ENCODE peak calls at places on chromosomes 16 and 17, in four cellular contexts. One of them, this sample, is unnamed. For H3K36me3, the result is how much of the 10 kb centered on the place peaks cover.

GRCh38 chr16:85326113-85326793 is 214.0 kb upstream of the CIBAR2 start:
- DNase-seq in ovary: no peak
- DNase-seq in endothelial cell of umbilical vein: no peak
- DNase-seq in BJ: no peak
- DNase-seq in this sample: no peak

GRCh38 chr17:28370035-28370743 is at the start of gene VTN:
- DNase-seq in ovary: no peak
- DNase-seq in endothelial cell of umbilical vein: peak
- DNase-seq in BJ: no peak
- DNase-seq in this sample: no peak

GRCh38 chr17:15744885-15745284 is 12.8 kb downstream of the TBC1D26 start:
- DNase-seq in ovary: no peak
- DNase-seq in endothelial cell of umbilical vein: no peak
- DNase-seq in BJ: no peak
- DNase-seq in this sample: no peak

GRCh38 chr16:84058211-84058610 is 15.6 kb upstream of the SLC38A8 start:
- DNase-seq in ovary: no peak
- DNase-seq in endothelial cell of umbilical vein: no peak
- DNase-seq in BJ: no peak
- DNase-seq in this sample: no peak

GRCh38 chr17:51289776-51290175 is 29.4 kb downstream of the UTP18 start:
- DNase-seq in ovary: no peak
- DNase-seq in endothelial cell of umbilical vein: no peak
- DNase-seq in BJ: no peak
- DNase-seq in this sample: no peak

GRCh38 chr16:4945560-4946502 is 8.9 kb upstream of the PPL start:
- DNase-seq in ovary: peak
- DNase-seq in endothelial cell of umbilical vein: no peak
- DNase-seq in BJ: no peak
- DNase-seq in this sample: no peak

GRCh38 chr16:68235882-68236803 is at the start of gene ESRP2:
- DNase-seq in ovary: peak
- DNase-seq in endothelial cell of umbilical vein: no peak
- DNase-seq in BJ: no peak
- DNase-seq in this sample: no peak

GRCh38 chr16:88971371-88972097 is 5.5 kb downstream of the CBFA2T3 start:
- DNase-seq in ovary: no peak
- DNase-seq in endothelial cell of umbilical vein: no peak
- DNase-seq in BJ: no peak
- DNase-seq in this sample: no peak

GRCh38 chr17:9226794-9227135 is 205.5 kb downstream of the NTN1 start:
- DNase-seq in ovary: no peak
- DNase-seq in endothelial cell of umbilical vein: no peak
- DNase-seq in BJ: no peak
- DNase-seq in this sample: no peak

GRCh38 chr17:74642995-74643394 is 19.5 kb upstream of the CD300E start:
- DNase-seq in ovary: no peak
- DNase-seq in endothelial cell of umbilical vein: no peak
- DNase-seq in BJ: no peak
- DNase-seq in this sample: no peak

GRCh38 chr16:58970775-58971174 is 236.7 kb upstream of the GOT2 start:
- DNase-seq in ovary: no peak
- DNase-seq in endothelial cell of umbilical vein: no peak
- DNase-seq in BJ: peak
- DNase-seq in this sample: no peak

GRCh38 chr17:48444531-48445247 is 14.7 kb upstream of the SKAP1 start:
- DNase-seq in ovary: no peak
- DNase-seq in endothelial cell of umbilical vein: no peak
- DNase-seq in BJ: no peak
- DNase-seq in this sample: no peak

GRCh38 chr17:17381438-17382059 is 78.4 kb downstream of the NT5M start:
- DNase-seq in ovary: no peak
- DNase-seq in endothelial cell of umbilical vein: no peak
- DNase-seq in BJ: no peak
- DNase-seq in this sample: no peak

GRCh38 chr16:78628526-78628925 is 529.1 kb downstream of the WWOX start:
- DNase-seq in ovary: no peak
- DNase-seq in endothelial cell of umbilical vein: no peak
- DNase-seq in BJ: no peak
- DNase-seq in this sample: peak

GRCh38 chr16:58510097-58510775 is 5.1 kb upstream of the SETD6 start:
- DNase-seq in ovary: no peak
- DNase-seq in endothelial cell of umbilical vein: no peak
- DNase-seq in BJ: no peak
- DNase-seq in this sample: no peak

GRCh38 chr16:1019234-1019933 is 37.8 kb downstream of the SOX8 start:
- DNase-seq in ovary: no peak
- DNase-seq in endothelial cell of umbilical vein: no peak
- DNase-seq in BJ: peak
- DNase-seq in this sample: peak

GRCh38 chr17:63984651-63985386 is 12.1 kb upstream of the SCN4A start:
- DNase-seq in ovary: peak
- DNase-seq in endothelial cell of umbilical vein: peak
- DNase-seq in BJ: peak
- DNase-seq in this sample: peak

GRCh38 chr16:74724820-74725549 is 24.3 kb upstream of the MLKL start:
- DNase-seq in ovary: no peak
- DNase-seq in endothelial cell of umbilical vein: no peak
- DNase-seq in BJ: peak
- DNase-seq in this sample: peak

GRCh38 chr16:55436587-55436986 is 42.4 kb upstream of the MMP2 start:
- DNase-seq in ovary: no peak
- DNase-seq in endothelial cell of umbilical vein: no peak
- DNase-seq in BJ: no peak
- DNase-seq in this sample: no peak

GRCh38 chr17:7021993-7022778 is 664 bp upstream of the BCL6B start:
- DNase-seq in ovary: peak
- DNase-seq in endothelial cell of umbilical vein: peak
- DNase-seq in BJ: no peak
- DNase-seq in this sample: peak

GRCh38 chr17:2191785-2192184 is 111.8 kb downstream of the SMG6 start:
- DNase-seq in ovary: no peak
- DNase-seq in endothelial cell of umbilical vein: peak
- DNase-seq in BJ: no peak
- DNase-seq in this sample: no peak

GRCh38 chr17:73731733-73732132 is 87.5 kb upstream of the SDK2 start:
- DNase-seq in ovary: no peak
- DNase-seq in endothelial cell of umbilical vein: no peak
- DNase-seq in BJ: no peak
- DNase-seq in this sample: no peak

GRCh38 chr16:4535627-4536108 is 2.9 kb downstream of the CDIP1 start:
- DNase-seq in ovary: no peak
- DNase-seq in endothelial cell of umbilical vein: no peak
- DNase-seq in BJ: no peak
- DNase-seq in this sample: no peak

GRCh38 chr17:5911919-5912318 is 158.3 kb upstream of the WSCD1 start:
- DNase-seq in ovary: no peak
- DNase-seq in endothelial cell of umbilical vein: no peak
- DNase-seq in BJ: no peak
- DNase-seq in this sample: no peak

GRCh38 chr17:50350733-50351132 is 4.8 kb downstream of the XYLT2 start:
- DNase-seq in ovary: no peak
- DNase-seq in endothelial cell of umbilical vein: no peak
- DNase-seq in BJ: no peak
- DNase-seq in this sample: no peak

GRCh38 chr17:35788504-35788998 is 6.9 kb downstream of the MMP28 start:
- DNase-seq in ovary: no peak
- DNase-seq in endothelial cell of umbilical vein: no peak
- DNase-seq in BJ: peak
- DNase-seq in this sample: peak

GRCh38 chr17:31408586-31408985 is 17.1 kb downstream of the RAB11FIP4 start:
- DNase-seq in ovary: no peak
- DNase-seq in endothelial cell of umbilical vein: no peak
- DNase-seq in BJ: no peak
- DNase-seq in this sample: no peak

GRCh38 chr16:59412275-59412841 is 678.2 kb upstream of the GOT2 start:
- DNase-seq in ovary: no peak
- DNase-seq in endothelial cell of umbilical vein: peak
- DNase-seq in BJ: no peak
- DNase-seq in this sample: peak

GRCh38 chr17:40326832-40327199 is 17.8 kb downstream of the RARA start:
- DNase-seq in ovary: no peak
- DNase-seq in endothelial cell of umbilical vein: no peak
- DNase-seq in BJ: no peak
- DNase-seq in this sample: no peak

GRCh38 chr17:57628421-57628820 is 116.7 kb downstream of the CCDC182 start:
- DNase-seq in ovary: no peak
- DNase-seq in endothelial cell of umbilical vein: no peak
- DNase-seq in BJ: no peak
- DNase-seq in this sample: no peak

GRCh38 chr17:57630736-57631135 is 114.4 kb downstream of the CCDC182 start:
- DNase-seq in ovary: no peak
- DNase-seq in endothelial cell of umbilical vein: no peak
- DNase-seq in BJ: no peak
- DNase-seq in this sample: no peak

GRCh38 chr17:57627591-57627990 is 117.5 kb downstream of the CCDC182 start:
- DNase-seq in ovary: no peak
- DNase-seq in endothelial cell of umbilical vein: no peak
- DNase-seq in BJ: no peak
- DNase-seq in this sample: no peak

GRCh38 chr17:57629886-57630285 is 115.2 kb downstream of the CCDC182 start:
- DNase-seq in ovary: no peak
- DNase-seq in endothelial cell of umbilical vein: no peak
- DNase-seq in BJ: no peak
- DNase-seq in this sample: no peak

DNA sequence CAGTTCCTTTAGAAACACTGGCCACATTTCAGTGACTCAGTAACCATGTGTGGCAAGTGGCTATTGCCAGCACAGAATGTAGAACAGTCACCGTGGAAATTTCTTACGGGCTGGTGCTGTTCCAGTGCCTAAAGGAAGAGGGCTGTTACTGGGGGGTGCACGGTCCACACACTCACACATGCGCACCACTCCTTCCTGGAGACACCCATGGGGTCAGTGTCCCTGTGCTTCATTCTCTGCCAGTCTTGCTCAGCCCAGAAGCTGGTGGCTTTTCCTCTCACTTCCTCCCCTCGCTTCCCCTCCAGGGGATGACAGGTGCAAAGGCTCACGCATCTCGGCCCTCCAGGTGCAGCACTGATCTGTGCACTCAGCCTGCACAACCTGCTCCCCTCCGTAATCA is 115.6 kb downstream of the CCDC182 start:
- DNase-seq in ovary: no peak
- DNase-seq in endothelial cell of umbilical vein: no peak
- DNase-seq in BJ: no peak
- DNase-seq in this sample: no peak
- H3K4me3 ChIP-seq in ovary: no peak
- H3K4me3 ChIP-seq in endothelial cell of umbilical vein: no peak
- H3K4me3 ChIP-seq in BJ: no peak
- H3K4me3 ChIP-seq in this sample: no peak

GRCh38 chr17:78995022-78995760 is 14.4 kb downstream of the CANT1 start:
- DNase-seq in ovary: peak
- DNase-seq in endothelial cell of umbilical vein: no peak
- DNase-seq in BJ: no peak
- DNase-seq in this sample: no peak
- H3K36me3 ChIP-seq in ovary: under half
- H3K36me3 ChIP-seq in endothelial cell of umbilical vein: under half
- H3K36me3 ChIP-seq in BJ: under half
- H3K36me3 ChIP-seq in this sample: half or more

DNA sequence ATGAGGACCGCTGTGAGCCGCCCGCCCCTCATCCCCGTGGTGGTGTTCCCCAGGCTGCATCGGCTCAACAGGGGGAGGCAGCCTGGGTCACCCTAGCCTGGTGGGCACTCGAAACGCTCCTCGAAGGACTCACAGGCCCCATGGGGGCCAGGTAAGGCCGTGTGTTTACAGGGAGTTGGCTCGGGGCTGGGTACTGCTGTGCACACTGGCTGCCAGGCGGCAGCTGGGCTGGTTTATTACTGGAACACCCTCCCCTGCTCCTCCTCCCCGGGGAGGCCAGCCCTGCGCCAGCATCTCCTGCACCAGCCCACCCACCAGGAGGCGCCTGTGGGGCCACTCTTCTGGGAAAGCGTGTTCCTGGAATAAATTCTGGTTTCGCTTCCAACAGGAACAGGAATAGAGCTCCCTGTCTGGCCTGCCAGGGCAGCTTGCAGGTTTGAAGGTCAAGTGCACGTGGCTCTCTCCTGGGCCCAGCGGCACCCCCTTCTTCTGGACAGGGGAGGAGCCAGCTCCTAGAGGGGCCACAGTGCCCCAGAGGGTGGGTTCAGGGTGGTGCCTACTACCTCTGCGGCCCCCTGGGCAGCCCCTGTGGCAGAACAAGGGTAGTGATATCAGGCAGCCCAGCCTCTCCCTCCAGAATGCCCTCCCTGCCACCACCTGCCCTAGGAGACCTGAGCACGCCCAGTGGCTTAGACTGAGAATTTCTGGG is 11.3 kb downstream of the MCRIP1 start:
- DNase-seq in ovary: peak
- DNase-seq in endothelial cell of umbilical vein: peak
- DNase-seq in BJ: no peak
- DNase-seq in this sample: peak
- TF ChIP-seq CTCF in ovary: no peak
- TF ChIP-seq CTCF in endothelial cell of umbilical vein: peak
- TF ChIP-seq CTCF in BJ: peak
- TF ChIP-seq CTCF in this sample: peak

GRCh38 chr16:86982347-86982596 is 334.9 kb downstream of the C16orf95 start:
- DNase-seq in ovary: no peak
- DNase-seq in endothelial cell of umbilical vein: no peak
- DNase-seq in BJ: no peak
- DNase-seq in this sample: no peak

GRCh38 chr16:86978445-86979030 is 338.7 kb downstream of the C16orf95 start:
- DNase-seq in ovary: no peak
- DNase-seq in endothelial cell of umbilical vein: no peak
- DNase-seq in BJ: no peak
- DNase-seq in this sample: no peak

GRCh38 chr16:86980644-86981043 is 336.5 kb downstream of the C16orf95 start:
- DNase-seq in ovary: no peak
- DNase-seq in endothelial cell of umbilical vein: no peak
- DNase-seq in BJ: no peak
- DNase-seq in this sample: no peak

GRCh38 chr16:86979061-86979460 is 338.1 kb downstream of the C16orf95 start:
- DNase-seq in ovary: no peak
- DNase-seq in endothelial cell of umbilical vein: no peak
- DNase-seq in BJ: no peak
- DNase-seq in this sample: no peak

DNA sequence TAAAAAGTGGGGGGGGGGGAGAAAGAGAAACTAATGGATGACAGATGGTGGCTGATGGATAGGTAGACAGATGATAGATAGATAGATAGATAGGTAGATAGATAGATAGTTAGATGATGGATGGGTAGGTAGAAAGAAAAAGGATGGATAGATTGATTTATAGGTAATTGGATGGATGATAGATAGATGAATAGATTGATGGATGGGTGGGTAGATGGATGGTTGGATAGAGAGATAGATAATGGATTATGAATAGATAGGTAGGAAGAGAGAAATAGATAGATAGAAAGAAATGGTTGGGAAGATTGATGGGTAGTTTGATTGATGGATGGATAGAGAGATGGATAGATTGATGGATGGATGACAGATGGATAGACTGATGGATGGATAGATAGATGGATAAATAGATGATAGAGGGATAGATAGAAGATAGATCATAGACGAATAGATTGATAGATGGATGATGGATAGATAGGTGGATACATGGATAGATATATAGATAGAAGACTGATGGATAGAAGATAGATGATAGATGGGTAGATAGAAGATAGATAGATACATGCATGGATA is 337.1 kb downstream of the C16orf95 start:
- DNase-seq in ovary: no peak
- DNase-seq in endothelial cell of umbilical vein: no peak
- DNase-seq in BJ: no peak
- DNase-seq in this sample: no peak
- H3K4me3 ChIP-seq in ovary: no peak
- H3K4me3 ChIP-seq in endothelial cell of umbilical vein: no peak
- H3K4me3 ChIP-seq in BJ: no peak
- H3K4me3 ChIP-seq in this sample: no peak

This sample was measured in brain microvascular endothelial cell.